ENCODE peak calls at places on chromosomes 12 and 14, in five cellular contexts. J is stimulated activated CD4-positive, alpha-beta T cell treated with anti-CD3 and anti-CD28 coated beads, Interleukin-15, amount 100 ng/mL, for 1 hour; O is left ventricle myocardium inferior; M is tibial artery; H is NCI-H2081. K is an unnamed sample.

GRCh38 chr12:93804392-93805179 is 127.4 kb downstream of the CRADD start:
- DNase-seq in J (no peak), H (no peak), M (no peak), O (no peak), K (no peak)

GRCh38 chr12:40688085-40688725 is 4.0 kb upstream of the CNTN1 start:
- DNase-seq in H (no peak), M (no peak), J (no peak), O (no peak), K (no peak)

GRCh38 chr12:108199111-108199510 is 70.0 kb downstream of the WSCD2 start:
- DNase-seq in H (no peak), O (no peak), J (no peak), M (no peak), K (no peak)

GRCh38 chr14:66099451-66099850 is 386.7 kb upstream of the CCDC196 start:
- DNase-seq in M (no peak), H (no peak), J (no peak), O (no peak), K (peak)

GRCh38 chr14:52338282-52338681 is 24.2 kb downstream of the PTGER2 start:
- DNase-seq in M (no peak), J (no peak), O (no peak), H (no peak), K (no peak)

GRCh38 chr12:117498256-117498655 is 136.8 kb upstream of the NOS1 start:
- DNase-seq in M (no peak), O (no peak), J (no peak), H (no peak), K (no peak)

GRCh38 chr14:67538501-67538900 is 5.4 kb downstream of the PLEKHH1 start:
- DNase-seq in O (no peak), M (no peak), H (no peak), J (no peak), K (no peak)

GRCh38 chr14:82999802-83000201 is 1466.1 kb upstream of the SEL1L start:
- DNase-seq in M (no peak), O (no peak), J (no peak), H (no peak), K (no peak)

GRCh38 chr12:3629082-3629830 is 123.7 kb downstream of the CRACR2A start:
- DNase-seq in H (no peak), J (no peak), M (no peak), O (no peak), K (peak)